ENCODE peak calls at places on chromosomes 7 and 10, in nine cellular contexts. M, S, G, K, I, A, N, B and X are unnamed samples.

GRCh38 chr10:132866601-132867381 is 75.6 kb downstream of the CFAP46 start:
- DNase-seq in S (no peak), B (peak), N (no peak), A (no peak), M (no peak), I (peak), K (no peak), G (no peak), X (no peak)

GRCh38 chr10:30625110-30625509 is 4.4 kb downstream of the LYZL2 start:
- DNase-seq in S (no peak), M (no peak), G (peak), B (no peak), I (no peak), N (peak), A (no peak), K (no peak), X (no peak)

GRCh38 chr10:97726636-97727178 is 10.2 kb upstream of the ZFYVE27 start:
- DNase-seq in N (peak), B (no peak), A (no peak), S (no peak), M (no peak), K (no peak), I (no peak), G (peak), X (no peak)

GRCh38 chr10:120953897-120954296 is 102.7 kb downstream of the WDR11 start:
- DNase-seq in B (no peak), I (no peak), S (no peak), N (no peak), G (no peak), M (no peak), A (no peak), K (no peak), X (no peak)

GRCh38 chr7:140732436-140732835 is 35.9 kb downstream of the NDUFB2 start:
- DNase-seq in B (no peak), M (no peak), I (no peak), S (no peak), N (no peak), G (no peak), K (no peak), A (no peak), X (no peak)

GRCh38 chr7:124652237-124652636 is 113.4 kb downstream of the GPR37 start:
- DNase-seq in I (no peak), B (no peak), S (no peak), K (no peak), A (no peak), M (no peak), G (peak), N (peak), X (no peak)

GRCh38 chr7:20199015-20199737 is 18.0 kb downstream of the MACC1 start:
- DNase-seq in G (peak), S (peak), M (peak), N (peak), A (no peak), K (peak), I (no peak), B (peak), X (no peak)

GRCh38 chr10:93071674-93072224 is 1.9 kb upstream of the CYP26A1 start:
- DNase-seq in G (no peak), I (no peak), K (no peak), N (no peak), M (no peak), A (no peak), B (no peak), S (peak), X (no peak)

GRCh38 chr10:102024799-102025198 is 31.2 kb downstream of the ARMH3 start:
- DNase-seq in S (no peak), G (no peak), N (no peak), B (no peak), K (no peak), A (no peak), I (no peak), M (no peak), X (no peak)

GRCh38 chr10:120456626-120457430 is at the start of gene PLPP4:
- DNase-seq in A (no peak), K (no peak), S (peak), I (no peak), M (peak), B (no peak), G (no peak), N (no peak), X (peak)

GRCh38 chr7:106205621-106206222 is 79.1 kb downstream of the NAMPT start:
- DNase-seq in B (no peak), M (no peak), K (no peak), I (no peak), G (no peak), A (no peak), N (peak), S (no peak), X (no peak)

GRCh38 chr10:98924526-98924925 is 311.1 kb downstream of the HPSE2 start:
- DNase-seq in B (no peak), S (no peak), A (no peak), I (no peak), K (no peak), G (no peak), M (no peak), N (peak), X (no peak)

GRCh38 chr10:127157506-127158205 is 38.7 kb downstream of the INSYN2A start:
- DNase-seq in S (no peak), M (no peak), G (peak), A (no peak), N (peak), K (no peak), B (no peak), I (no peak), X (no peak)

GRCh38 chr7:29765392-29765979 is 40.8 kb upstream of the WIPF3 start:
- DNase-seq in M (no peak), A (no peak), G (no peak), S (no peak), B (no peak), N (no peak), I (no peak), K (no peak), X (no peak)

GRCh38 chr7:114082934-114083647 is 164.3 kb upstream of the PPP1R3A start:
- DNase-seq in B (peak), M (no peak), I (peak), S (peak), K (no peak), A (no peak), N (peak), G (no peak), X (no peak)
- H3K4me3 ChIP-seq in B (peak), M (no peak), I (peak), S (no peak), K (no peak), A (no peak), N (peak), G (peak), X (peak)

DNA sequence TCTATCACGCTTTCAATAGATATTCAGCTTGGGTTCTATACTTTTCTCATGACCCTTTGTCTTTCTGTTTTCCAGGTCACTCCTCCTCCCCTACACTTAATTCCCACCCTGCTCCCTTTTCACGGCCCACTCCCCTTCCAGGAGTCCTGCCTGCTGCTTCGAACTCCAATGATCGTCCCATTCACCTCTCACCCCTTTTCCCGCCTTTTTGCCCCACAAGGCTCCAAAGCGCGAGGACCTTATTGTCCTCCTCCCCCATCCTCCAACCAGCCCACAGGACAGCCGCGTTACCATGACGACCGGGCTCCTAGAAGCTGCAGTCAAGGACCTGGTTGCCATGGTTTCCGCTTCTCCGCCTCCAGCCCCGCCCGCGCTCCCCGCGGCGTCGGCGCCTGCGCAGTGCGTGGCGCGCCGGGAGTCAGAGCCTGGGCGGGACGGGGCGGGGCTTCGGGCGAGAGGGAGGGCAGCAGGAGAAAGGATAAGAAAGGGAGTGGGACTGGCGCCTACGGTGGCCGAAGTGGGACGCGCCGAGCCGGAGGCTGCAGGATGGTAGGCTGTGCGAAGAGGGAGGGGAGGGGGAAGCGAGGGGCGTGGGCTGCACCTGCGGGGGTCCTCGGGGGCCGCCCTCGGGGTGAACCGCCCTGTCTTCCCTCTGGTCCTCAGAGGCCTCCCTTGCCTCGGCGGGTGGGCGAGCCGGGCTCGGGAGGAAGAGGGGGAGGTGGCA is at the start of gene AP1S1:
- DNase-seq in K (peak), S (peak), B (peak), G (peak), A (peak), N (peak), I (peak), M (peak), X (peak)
- H3K4me3 ChIP-seq in K (peak), S (peak), B (peak), G (peak), A (peak), N (peak), I (peak), M (peak), X (peak)

GRCh38 chr7:31075006-31075405 is 22.9 kb downstream of the ADCYAP1R1 start:
- DNase-seq in M (no peak), B (peak), N (no peak), S (no peak), K (no peak), A (no peak), I (peak), G (no peak), X (no peak)

GRCh38 chr7:31077484-31078362 is 25.6 kb downstream of the ADCYAP1R1 start:
- DNase-seq in M (no peak), K (no peak), S (no peak), B (peak), I (peak), G (no peak), A (no peak), N (no peak), X (no peak)

GRCh38 chr7:31074403-31074802 is 22.3 kb downstream of the ADCYAP1R1 start:
- DNase-seq in M (no peak), I (peak), A (no peak), B (peak), K (no peak), N (no peak), S (no peak), G (no peak), X (no peak)

GRCh38 chr7:31076641-31077310 is 24.7 kb downstream of the ADCYAP1R1 start:
- DNase-seq in B (peak), N (no peak), K (no peak), M (no peak), A (no peak), S (no peak), G (no peak), I (peak), X (no peak)

DNA sequence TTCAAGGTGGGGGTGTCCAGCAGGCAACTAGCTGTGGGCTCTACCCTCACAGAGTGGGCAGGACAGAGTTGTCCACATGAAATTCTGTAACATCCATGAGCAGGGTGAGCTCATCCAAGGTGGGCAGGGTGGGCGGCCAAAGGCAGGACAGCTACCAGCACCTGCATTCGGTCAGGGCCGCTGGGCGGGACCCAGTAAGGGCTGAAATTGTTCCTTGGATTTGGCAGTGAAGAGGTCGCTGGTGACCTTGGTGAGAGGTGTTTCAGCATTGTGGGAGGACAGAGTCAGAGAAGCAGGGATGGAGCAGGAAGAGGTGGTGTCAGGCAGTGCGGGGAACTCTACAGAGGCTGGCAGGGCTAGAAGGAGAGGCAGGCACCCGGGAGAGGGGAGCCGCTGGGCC is 23.9 kb downstream of the ADCYAP1R1 start:
- DNase-seq in S (no peak), I (peak), M (no peak), K (no peak), B (peak), G (no peak), N (no peak), A (no peak), X (no peak)
- H3K4me3 ChIP-seq in S (no peak), I (no peak), M (no peak), K (no peak), B (no peak), G (no peak), N (no peak), A (no peak), X (no peak)

GRCh38 chr7:155213955-155214327 is 83.7 kb upstream of the INSIG1 start:
- DNase-seq in K (no peak), G (peak), M (no peak), B (no peak), N (no peak), S (no peak), I (no peak), A (no peak), X (no peak)
- H3K4me3 ChIP-seq in K (no peak), G (peak), M (peak), B (no peak), N (no peak), S (no peak), I (peak), A (no peak), X (peak)

GRCh38 chr7:92811158-92811557 is 25.2 kb downstream of the CDK6 start:
- DNase-seq in A (no peak), I (no peak), N (no peak), B (no peak), G (no peak), M (no peak), K (no peak), S (no peak), X (no peak)

GRCh38 chr7:92809397-92810241 is 26.8 kb downstream of the CDK6 start:
- DNase-seq in A (peak), S (no peak), B (peak), N (peak), G (peak), I (peak), K (peak), M (peak), X (peak)

GRCh38 chr7:92808006-92808405 is 28.4 kb downstream of the CDK6 start:
- DNase-seq in G (peak), M (no peak), N (peak), I (no peak), K (no peak), A (no peak), B (no peak), S (no peak), X (no peak)

GRCh38 chr7:92808635-92809034 is 27.7 kb downstream of the CDK6 start:
- DNase-seq in I (no peak), K (no peak), N (peak), G (no peak), S (no peak), M (no peak), A (no peak), B (no peak), X (no peak)

DNA sequence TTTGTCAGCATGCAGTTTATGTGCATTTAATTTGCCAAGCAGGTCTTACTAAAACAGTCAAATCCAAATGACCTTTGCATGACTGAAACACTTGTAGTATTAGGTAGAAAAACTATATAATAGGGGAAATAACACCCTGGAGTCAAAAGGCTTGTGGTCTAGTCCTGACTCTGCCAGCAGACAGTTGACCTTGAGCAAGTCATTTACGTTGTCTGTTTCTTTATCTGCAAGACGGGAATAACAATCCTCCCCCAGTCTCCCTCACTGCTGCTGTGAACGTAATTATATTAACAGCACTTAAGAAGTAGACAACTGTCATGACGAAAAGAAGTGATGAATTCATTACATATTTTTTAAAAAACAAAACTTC is 26.1 kb downstream of the CDK6 start:
- DNase-seq in N (no peak), I (no peak), M (no peak), B (no peak), A (no peak), S (no peak), K (no peak), G (no peak), X (no peak)
- H3K4me3 ChIP-seq in N (no peak), I (no peak), M (no peak), B (no peak), A (no peak), S (peak), K (no peak), G (no peak), X (no peak)